ENCODE peak calls at places on chromosomes 1 and 21, in five cellular contexts. One of them, this sample, is unnamed.

GRCh38 chr21:17911628-17912027 is 92.5 kb upstream of the C21orf91 start:
- DNase-seq in HT1080: peak; percentile 61
- DNase-seq in hypothalamus: no peak
- DNase-seq in hippocampal formation: no peak
- DNase-seq in D341Med: no peak
- DNase-seq in this sample: no peak

GRCh38 chr21:42216726-42217572 is 2.0 kb upstream of the ABCG1 start:
- DNase-seq in hippocampal formation: no peak
- DNase-seq in HT1080: no peak
- DNase-seq in D341Med: peak; percentile 22
- DNase-seq in hypothalamus: no peak
- DNase-seq in this sample: no peak

GRCh38 chr1:170729608-170730378 is 65.9 kb downstream of the PRRX1 start:
- DNase-seq in HT1080: no peak
- DNase-seq in hypothalamus: no peak
- DNase-seq in hippocampal formation: no peak
- DNase-seq in D341Med: no peak
- DNase-seq in this sample: no peak

GRCh38 chr1:92933459-92933858 is 27.8 kb downstream of the DIPK1A start:
- DNase-seq in hypothalamus: no peak
- DNase-seq in HT1080: no peak
- DNase-seq in D341Med: no peak
- DNase-seq in hippocampal formation: no peak
- DNase-seq in this sample: no peak

GRCh38 chr1:226622012-226622411 is 73.4 kb downstream of the STUM start:
- DNase-seq in D341Med: no peak
- DNase-seq in hippocampal formation: no peak
- DNase-seq in hypothalamus: no peak
- DNase-seq in HT1080: no peak
- DNase-seq in this sample: no peak

GRCh38 chr1:55827350-55827749 is 612.2 kb upstream of the USP24 start:
- DNase-seq in hippocampal formation: no peak
- DNase-seq in D341Med: no peak
- DNase-seq in HT1080: peak; percentile 88
- DNase-seq in hypothalamus: no peak
- DNase-seq in this sample: no peak

GRCh38 chr1:96220644-96221043 is 500.9 kb upstream of the PTBP2 start:
- DNase-seq in hypothalamus: no peak
- DNase-seq in HT1080: no peak
- DNase-seq in hippocampal formation: no peak
- DNase-seq in D341Med: no peak
- DNase-seq in this sample: no peak

GRCh38 chr21:28473530-28474225 is 519.0 kb downstream of the LTN1 start:
- DNase-seq in HT1080: no peak
- DNase-seq in hypothalamus: no peak
- DNase-seq in D341Med: no peak
- DNase-seq in hippocampal formation: no peak
- DNase-seq in this sample: no peak

GRCh38 chr1:198934901-198935301 is 296.1 kb downstream of the PTPRC start:
- DNase-seq in D341Med: no peak
- DNase-seq in HT1080: no peak
- DNase-seq in hippocampal formation: no peak
- DNase-seq in hypothalamus: no peak
- DNase-seq in this sample: no peak

GRCh38 chr1:108817016-108817415 is 39.9 kb downstream of the AKNAD1 start:
- DNase-seq in HT1080: peak; percentile 82
- DNase-seq in hypothalamus: peak; percentile 48
- DNase-seq in D341Med: no peak
- DNase-seq in hippocampal formation: peak; percentile 66
- DNase-seq in this sample: no peak

GRCh38 chr1:151282883-151283725 is 1.0 kb downstream of the ZNF687 start:
- DNase-seq in hypothalamus: no peak
- DNase-seq in HT1080: no peak
- DNase-seq in hippocampal formation: no peak
- DNase-seq in D341Med: peak; percentile 79
- DNase-seq in this sample: peak; percentile 98

GRCh38 chr1:89605692-89606091 is 27.2 kb upstream of the LRRC8C start:
- DNase-seq in hippocampal formation: no peak
- DNase-seq in hypothalamus: no peak
- DNase-seq in HT1080: peak; percentile 82
- DNase-seq in D341Med: no peak
- DNase-seq in this sample: no peak

GRCh38 chr1:114009042-114009392 is 29.7 kb downstream of the OLFML3 start:
- DNase-seq in HT1080: no peak
- DNase-seq in hippocampal formation: no peak
- DNase-seq in hypothalamus: no peak
- DNase-seq in D341Med: no peak
- DNase-seq in this sample: no peak

GRCh38 chr1:160207118-160207650 is 2.0 kb downstream of the PEA15 start:
- DNase-seq in HT1080: no peak
- DNase-seq in hippocampal formation: no peak
- DNase-seq in D341Med: peak; percentile 34
- DNase-seq in hypothalamus: no peak
- DNase-seq in this sample: no peak

GRCh38 chr1:71298633-71299032 is 217.8 kb upstream of the ZRANB2 start:
- DNase-seq in hypothalamus: no peak
- DNase-seq in HT1080: no peak
- DNase-seq in D341Med: no peak
- DNase-seq in hippocampal formation: no peak
- DNase-seq in this sample: no peak

GRCh38 chr1:178189814-178190213 is 95.9 kb downstream of the RASAL2 start:
- DNase-seq in D341Med: peak; percentile 78
- DNase-seq in HT1080: peak; percentile 43
- DNase-seq in hippocampal formation: peak; percentile 6
- DNase-seq in hypothalamus: no peak
- DNase-seq in this sample: peak; percentile 70

GRCh38 chr1:48442864-48443619 is 29.0 kb downstream of the SPATA6 start:
- DNase-seq in hippocampal formation: no peak
- DNase-seq in HT1080: no peak
- DNase-seq in D341Med: no peak
- DNase-seq in hypothalamus: no peak
- DNase-seq in this sample: no peak

GRCh38 chr1:29470087-29470787 is 233.9 kb downstream of the PTPRU start:
- DNase-seq in hippocampal formation: no peak
- DNase-seq in HT1080: no peak
- DNase-seq in D341Med: peak; percentile 88
- DNase-seq in hypothalamus: no peak
- DNase-seq in this sample: peak; percentile 90

GRCh38 chr1:91075233-91076135 is 53.6 kb upstream of the ZNF644 start:
- DNase-seq in D341Med: no peak
- DNase-seq in hippocampal formation: no peak
- DNase-seq in HT1080: peak; percentile 40
- DNase-seq in hypothalamus: no peak
- DNase-seq in this sample: no peak